ENCODE peak calls at places on chromosomes 12 and 14, in seven cellular contexts. E, P, Q, K, B, R and Z are unnamed samples.

GRCh38 chr14:70663707-70664179 is 22.0 kb downstream of the TTC9 start:
- DNase-seq in B (no peak), E (no peak), P (no peak), Q (peak), K (no peak), R (no peak), Z (no peak)

GRCh38 chr12:12456637-12457036 is 99.8 kb downstream of the BORCS5 start:
- DNase-seq in K (no peak), B (no peak), Q (peak), E (no peak), R (no peak), P (no peak), Z (no peak)

GRCh38 chr12:108313609-108314331 is 25.3 kb downstream of the CMKLR1 start:
- DNase-seq in B (no peak), R (no peak), K (no peak), E (no peak), Q (no peak), P (no peak), Z (peak)

GRCh38 chr14:92565040-92565717 is 51.6 kb downstream of the RIN3 start:
- DNase-seq in K (no peak), P (no peak), Q (no peak), B (no peak), R (no peak), E (no peak), Z (no peak)

GRCh38 chr12:18811268-18811667 is 73.3 kb downstream of the CAPZA3 start:
- DNase-seq in B (no peak), K (no peak), Q (no peak), E (no peak), R (no peak), P (no peak), Z (no peak)

GRCh38 chr12:117907108-117907689 is 61.6 kb downstream of the KSR2 start:
- DNase-seq in P (no peak), R (no peak), E (peak), Q (no peak), B (no peak), K (no peak), Z (no peak)

GRCh38 chr12:34219046-34219770 is 196.9 kb downstream of the ALG10 start:
- DNase-seq in K (no peak), Q (no peak), E (no peak), B (peak), R (no peak), P (no peak), Z (no peak)

GRCh38 chr12:108801736-108802665 is 55.4 kb downstream of the SSH1 start:
- DNase-seq in R (peak), E (no peak), P (no peak), K (no peak), B (no peak), Q (peak), Z (no peak)

GRCh38 chr14:102279688-102280348 is 25.1 kb downstream of the MOK start:
- DNase-seq in K (peak), B (no peak), Q (peak), P (peak), E (no peak), R (no peak), Z (no peak)

GRCh38 chr12:6635375-6635855 is 344 bp downstream of the LPAR5 start:
- DNase-seq in K (no peak), B (no peak), Q (no peak), R (peak), E (no peak), P (no peak), Z (no peak)

GRCh38 chr14:63773504-63773903 is 45.6 kb upstream of the SGPP1 start:
- DNase-seq in Q (no peak), P (no peak), B (no peak), E (peak), K (peak), R (no peak), Z (no peak)

GRCh38 chr12:113239811-113240331 is 18.6 kb downstream of the TPCN1 start:
- DNase-seq in R (peak), B (no peak), P (no peak), K (no peak), E (no peak), Q (no peak), Z (no peak)

GRCh38 chr14:54301349-54301748 is 95.5 kb upstream of the CDKN3 start:
- DNase-seq in E (no peak), B (no peak), Q (no peak), R (no peak), P (no peak), K (no peak), Z (no peak)

GRCh38 chr12:75550401-75550851 is 39.0 kb upstream of the KRR1 start:
- DNase-seq in P (no peak), K (no peak), E (peak), R (no peak), Q (no peak), B (peak), Z (peak)

GRCh38 chr14:104512061-104512460 is 67.5 kb upstream of the C14orf180 start:
- DNase-seq in Q (no peak), B (no peak), K (no peak), R (no peak), E (no peak), P (no peak), Z (no peak)

GRCh38 chr12:45165284-45165683 is 50.6 kb upstream of the ANO6 start:
- DNase-seq in K (no peak), P (no peak), E (no peak), R (no peak), Q (no peak), B (no peak), Z (no peak)

GRCh38 chr12:98373019-98373554 is 142.3 kb upstream of the TMPO start:
- DNase-seq in R (no peak), P (peak), Q (peak), B (peak), E (peak), K (no peak), Z (no peak)